ENCODE peak calls at places on chromosomes 12 and 14, in ten cellular contexts. Y, E, R, M, C, Q, K, I, V and J are unnamed samples.

GRCh38 chr14:44803239-44803905 is 158.4 kb downstream of the KLHL28 start:
- DNase-seq in R (peak; percentile 45), I (peak; percentile 40), E (peak; percentile 35), V (peak; percentile 32), M (peak; percentile 26), Q (peak; percentile 53), K (peak; percentile 8), C (peak; percentile 70), Y (no peak), J (no peak)

GRCh38 chr12:76311796-76312195 is 36.4 kb downstream of the BBS10 start:
- DNase-seq in Q (no peak), K (no peak), V (no peak), M (no peak), Y (no peak), E (no peak), I (no peak), R (no peak), C (no peak), J (no peak)

GRCh38 chr12:68364893-68365725 is 32.9 kb upstream of the MDM1 start:
- DNase-seq in V (no peak), C (peak; percentile 100), I (peak; percentile 96), M (peak; percentile 96), Y (peak; percentile 88), E (peak; percentile 72), R (peak; percentile 57), K (peak; percentile 97), Q (peak; percentile 90), J (no peak)

GRCh38 chr14:78586681-78587080 is 416.5 kb downstream of the NRXN3 start:
- DNase-seq in I (no peak), C (no peak), Y (no peak), V (no peak), M (no peak), K (no peak), E (no peak), R (no peak), Q (no peak), J (no peak)

GRCh38 chr14:91338369-91338768 is 79.3 kb downstream of the CCDC88C start:
- DNase-seq in C (no peak), Y (no peak), E (no peak), R (no peak), K (no peak), Q (no peak), V (no peak), I (no peak), M (no peak), J (no peak)

GRCh38 chr14:104218361-104219180 is 80.2 kb downstream of the KIF26A start:
- DNase-seq in C (no peak), V (no peak), Y (no peak), R (no peak), Q (no peak), I (no peak), M (no peak), K (no peak), E (no peak), J (peak; percentile 42)

GRCh38 chr12:132343294-132343972 is 14.0 kb upstream of the GALNT9 start:
- DNase-seq in K (no peak), I (no peak), V (no peak), E (no peak), C (peak; percentile 87), R (no peak), Q (no peak), Y (no peak), M (no peak), J (no peak)

GRCh38 chr14:102592969-102593840 is 756 bp downstream of the RCOR1 start:
- DNase-seq in V (peak; percentile 82), C (peak; percentile 58), Y (peak; percentile 46), R (no peak), K (no peak), E (no peak), Q (peak; percentile 41), I (peak; percentile 55), M (peak; percentile 66), J (peak; percentile 73)

GRCh38 chr12:66944365-66944764 is 265.5 kb upstream of the GRIP1 start:
- DNase-seq in Y (no peak), R (no peak), K (no peak), V (no peak), I (no peak), Q (no peak), C (no peak), M (no peak), E (no peak), J (no peak)

GRCh38 chr14:80942158-80942738 is 710 bp upstream of the CEP128 start:
- DNase-seq in I (peak; percentile 18), Q (peak; percentile 7), R (no peak), Y (no peak), C (peak; percentile 23), K (no peak), M (no peak), V (no peak), E (no peak), J (no peak)

GRCh38 chr14:61322799-61323290 is 1.5 kb downstream of the PRKCH start:
- DNase-seq in R (peak; percentile 66), V (peak; percentile 27), E (no peak), Q (peak; percentile 80), C (no peak), K (no peak), I (no peak), Y (no peak), M (peak; percentile 5), J (no peak)

GRCh38 chr12:48601013-48601756 is 31.3 kb upstream of the LALBA start:
- DNase-seq in K (peak; percentile 45), V (no peak), C (no peak), Y (peak; percentile 56), R (no peak), I (peak; percentile 62), E (no peak), M (no peak), Q (no peak), J (peak; percentile 61)

GRCh38 chr12:112183141-112183581 is 57.8 kb downstream of the TRAFD1 start:
- DNase-seq in K (peak; percentile 68), R (no peak), Y (no peak), Q (peak; percentile 74), V (no peak), I (peak; percentile 38), C (no peak), E (no peak), M (no peak), J (no peak)

GRCh38 chr12:89649820-89650219 is 58.8 kb downstream of the ATP2B1 start:
- DNase-seq in Q (no peak), I (no peak), E (no peak), Y (no peak), C (no peak), M (no peak), K (no peak), R (no peak), V (no peak), J (no peak)

GRCh38 chr12:113190761-113191160 is 5.2 kb downstream of the RITA1 start:
- DNase-seq in K (no peak), Y (no peak), I (peak; percentile 88), R (peak; percentile 66), E (peak; percentile 43), C (peak; percentile 69), V (peak; percentile 84), Q (peak; percentile 21), M (peak; percentile 76), J (no peak)

GRCh38 chr12:120007272-120007671 is 18.2 kb downstream of the BICDL1 start:
- DNase-seq in I (peak; percentile 6), K (no peak), C (peak; percentile 15), Y (no peak), V (no peak), E (no peak), R (no peak), M (no peak), Q (no peak), J (no peak)

DNA sequence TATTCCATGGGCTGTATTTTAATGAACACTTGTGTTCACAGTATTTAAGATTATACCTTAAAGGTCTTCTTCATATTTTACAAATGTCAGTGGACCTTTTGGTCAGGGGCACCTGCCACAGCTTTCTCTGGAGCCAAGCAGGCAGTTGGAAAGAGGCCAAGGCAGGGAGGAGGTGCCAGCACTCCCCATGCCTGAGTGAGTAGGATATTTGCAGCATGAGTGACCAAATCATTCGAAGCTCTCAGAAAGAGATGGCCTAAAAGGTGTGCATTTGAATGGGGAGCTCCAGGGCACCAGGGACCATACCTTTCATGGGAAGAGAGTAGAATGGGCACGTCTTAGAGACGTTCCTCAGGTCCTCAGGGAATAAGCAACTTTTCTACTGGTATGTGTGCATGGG is 121.6 kb downstream of the GPR135 start:
- DNase-seq in K (no peak), C (no peak), V (no peak), R (no peak), Q (no peak), I (no peak), M (no peak), Y (no peak), E (no peak), J (no peak)
- TF ChIP-seq MAX in K (no peak), C (no peak), V (no peak), R (no peak), Q (no peak), I (no peak), M (no peak), Y (no peak), E (no peak), J (no peak)

GRCh38 chr12:91964501-91964900 is 181.1 kb downstream of the BTG1 start:
- DNase-seq in M (no peak), R (no peak), V (no peak), E (no peak), Y (no peak), K (no peak), Q (no peak), I (no peak), C (no peak), J (no peak)
- TF ChIP-seq MAX in M (no peak), R (no peak), V (no peak), E (no peak), Y (no peak), K (no peak), Q (no peak), I (no peak), C (no peak), J (no peak)

GRCh38 chr12:127670796-127671195 is 596.2 kb upstream of the TMEM132C start:
- DNase-seq in Y (no peak), I (no peak), C (no peak), M (no peak), E (no peak), K (no peak), V (no peak), R (no peak), Q (no peak), J (no peak)
- TF ChIP-seq MAX in Y (no peak), I (no peak), C (no peak), M (no peak), E (no peak), K (no peak), V (no peak), R (no peak), Q (no peak), J (no peak)

DNA sequence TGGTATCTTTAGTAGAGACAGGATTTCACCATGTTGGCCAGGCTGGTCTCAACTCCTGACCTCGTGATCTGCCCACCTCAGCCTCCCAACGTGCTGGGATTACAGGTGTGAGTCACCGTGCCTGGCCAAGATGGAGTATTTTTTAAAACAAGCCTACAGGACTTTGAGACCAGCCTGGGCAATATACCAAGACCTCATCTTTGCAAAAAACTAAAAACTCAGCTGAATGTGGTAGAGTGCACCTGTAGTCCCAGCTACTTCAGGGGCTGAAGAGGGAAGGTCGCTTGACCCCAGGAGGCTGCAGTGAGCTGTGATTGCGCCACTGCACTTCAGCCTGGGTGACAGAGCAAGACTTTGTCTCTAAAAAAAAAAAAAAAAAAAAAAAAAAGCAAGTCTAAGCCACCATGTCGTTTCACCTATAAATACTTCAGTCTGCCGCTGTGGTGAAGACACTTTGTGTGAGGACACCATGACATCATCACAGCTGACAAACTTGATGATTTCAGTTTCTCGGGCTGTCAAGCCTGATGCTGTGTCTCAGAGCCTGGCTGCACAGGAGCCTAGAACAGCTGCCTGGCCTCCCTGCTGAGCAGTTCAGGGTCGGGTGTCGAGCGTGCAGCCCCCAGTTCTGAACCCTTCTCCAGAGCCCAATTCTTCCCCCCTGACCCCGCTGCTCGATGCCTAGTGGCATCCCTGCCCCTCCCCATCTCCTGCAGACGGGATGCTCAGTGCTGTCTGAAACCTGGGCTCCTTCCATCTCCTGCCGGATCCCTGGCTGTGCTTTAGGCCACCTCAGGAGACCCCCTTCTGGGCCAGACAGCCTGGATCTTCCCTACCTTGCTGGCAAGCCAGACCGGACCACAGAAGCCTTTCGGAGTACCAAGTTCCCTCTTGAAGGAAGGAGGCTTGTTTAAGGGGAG is 119.2 kb upstream of the EVL start:
- DNase-seq in Y (no peak), E (no peak), M (no peak), I (no peak), C (peak; percentile 53), V (no peak), Q (no peak), R (no peak), K (no peak), J (no peak)
- TF ChIP-seq MAX in Y (no peak), E (no peak), M (no peak), I (no peak), C (no peak), V (no peak), Q (no peak), R (peak; percentile 24), K (no peak), J (no peak)